ENCODE peak calls at places on chromosome 9, in eight cellular contexts. L is choroid plexus epithelial cell; H is ureter; Y is pulmonary artery endothelial cell; Q is fibroblast of the aortic adventitia; G is stimulated activated CD8-positive, alpha-beta memory T cell treated with anti-CD3 and anti-CD28 coated beads, Interleukin-7, amount 100 ng/mL, for 24 hours; J is NCI-H1105; K is M059J. R is an unnamed sample.

GRCh38 chr9:109088221-109088620 is 31.5 kb downstream of the TMEM245 start:
- DNase-seq in L (no peak), H (no peak), Y (no peak), Q (no peak), G (no peak), J (no peak), K (no peak), R (no peak)

GRCh38 chr9:91427873-91428272 is 4.2 kb upstream of the NFIL3 start:
- DNase-seq in L (peak), H (no peak), Y (no peak), Q (peak), G (no peak), J (no peak), K (peak), R (peak)

GRCh38 chr9:133341369-133342082 is 5.5 kb upstream of the SURF6 start:
- DNase-seq in L (no peak), H (no peak), Y (no peak), Q (no peak), G (no peak), J (no peak), K (no peak), R (no peak)

GRCh38 chr9:129258124-129258822 is 80.2 kb upstream of the IER5L start:
- DNase-seq in L (peak), H (peak), Y (no peak), Q (peak), G (peak), J (no peak), K (peak), R (peak)

GRCh38 chr9:110926828-110927227 is 111.4 kb downstream of the LPAR1 start:
- DNase-seq in L (no peak), H (no peak), Y (no peak), Q (no peak), G (no peak), J (no peak), K (no peak), R (no peak)

GRCh38 chr9:38035873-38036272 is 33.2 kb downstream of the SHB start:
- DNase-seq in L (peak), H (no peak), Y (no peak), Q (peak), G (no peak), J (no peak), K (peak), R (peak)

GRCh38 chr9:92655896-92656536 is 13.9 kb downstream of the IPPK start:
- DNase-seq in L (no peak), H (no peak), Y (no peak), Q (no peak), G (no peak), J (no peak), K (no peak), R (no peak)

GRCh38 chr9:91755761-91756638 is 194.0 kb downstream of the ROR2 start:
- DNase-seq in L (no peak), H (no peak), Y (no peak), Q (peak), G (no peak), J (no peak), K (no peak), R (no peak)

GRCh38 chr9:6186691-6187090 is 28.9 kb upstream of the IL33 start:
- DNase-seq in L (no peak), H (no peak), Y (peak), Q (no peak), G (no peak), J (no peak), K (peak), R (no peak)

GRCh38 chr9:134381671-134382505 is 55.6 kb downstream of the RXRA start:
- DNase-seq in L (peak), H (peak), Y (no peak), Q (no peak), G (no peak), J (no peak), K (peak), R (no peak)

GRCh38 chr9:121233906-121234901 is 32.5 kb upstream of the RAB14 start:
- DNase-seq in L (peak), H (no peak), Y (no peak), Q (peak), G (no peak), J (no peak), K (peak), R (peak)

GRCh38 chr9:109468927-109469326 is 29.2 kb downstream of the PTPN3 start:
- DNase-seq in L (no peak), H (no peak), Y (no peak), Q (no peak), G (no peak), J (no peak), K (no peak), R (no peak)

GRCh38 chr9:129763235-129763917 is 10.5 kb upstream of the PTGES start:
- DNase-seq in L (peak), H (no peak), Y (no peak), Q (peak), G (no peak), J (no peak), K (peak), R (peak)

GRCh38 chr9:130172858-130173461 is 756 bp downstream of the NCS1 start:
- DNase-seq in L (no peak), H (no peak), Y (no peak), Q (no peak), G (no peak), J (no peak), K (peak), R (no peak)

GRCh38 chr9:129630967-129631672 is 5.2 kb downstream of the NTMT1 start:
- DNase-seq in L (peak), H (no peak), Y (no peak), Q (no peak), G (no peak), J (no peak), K (peak), R (peak)

GRCh38 chr9:90881648-90882047 is 80.0 kb downstream of the SYK start:
- DNase-seq in L (peak), H (peak), Y (no peak), Q (no peak), G (no peak), J (no peak), K (no peak), R (no peak)